ENCODE peak calls at places on chromosomes 6 and 20, in eight cellular contexts. Q is CD8-positive, alpha-beta memory T cell; F is mucosa of descending colon; S is effector memory CD4-positive, alpha-beta T cell; L is CD8-positive, alpha-beta T cell; C is fibroblast of lung; Z is psoas muscle; M is breast epithelium. W is an unnamed sample. For H3K36me3, the result is how much of the 10 kb centered on the place peaks cover.

GRCh38 chr6:155093430-155093829 is 98.3 kb downstream of the TIAM2 start:
- DNase-seq in Q (peak), F (peak), S (no peak), L (no peak), C (no peak), Z (no peak), M (no peak), W (no peak)

GRCh38 chr6:157653521-157653920 is 169.5 kb upstream of the SNX9 start:
- DNase-seq in Q (no peak), F (no peak), S (no peak), L (no peak), C (no peak), Z (no peak), M (peak), W (no peak)

GRCh38 chr6:26251354-26252081 is 113.5 kb upstream of the BTN3A2 start:
- DNase-seq in Q (peak), F (peak), S (no peak), L (peak), C (peak), Z (peak), M (no peak), W (peak)

GRCh38 chr20:49768204-49769124 is 44.2 kb upstream of the SLC9A8 start:
- DNase-seq in Q (no peak), F (no peak), S (no peak), L (no peak), C (peak), Z (peak), M (peak), W (peak)

GRCh38 chr20:34956751-34957472 is 1.2 kb downstream of the MYH7B start:
- DNase-seq in Q (no peak), F (no peak), S (no peak), L (no peak), C (no peak), Z (no peak), M (no peak), W (peak)

GRCh38 chr20:58382096-58382495 is 6.9 kb upstream of the VAPB start:
- DNase-seq in Q (no peak), F (no peak), S (no peak), L (no peak), C (no peak), Z (no peak), M (no peak), W (no peak)

GRCh38 chr6:16413399-16413798 is 175.0 kb downstream of the GMPR start:
- DNase-seq in Q (no peak), F (no peak), S (peak), L (no peak), C (no peak), Z (no peak), M (no peak), W (no peak)

GRCh38 chr20:41245086-41245707 is 72.3 kb downstream of the ZHX3 start:
- DNase-seq in Q (no peak), F (no peak), S (no peak), L (no peak), C (peak), Z (no peak), M (no peak), W (no peak)

GRCh38 chr20:57897891-57898290 is 188.1 kb upstream of the PMEPA1 start:
- DNase-seq in Q (no peak), F (no peak), S (no peak), L (no peak), C (no peak), Z (no peak), M (peak), W (peak)

GRCh38 chr6:168091381-168092264 is 12.6 kb upstream of the FRMD1 start:
- DNase-seq in Q (no peak), F (no peak), S (no peak), L (no peak), C (no peak), Z (no peak), M (no peak), W (no peak)

GRCh38 chr6:118505656-118506055 is 42.4 kb upstream of the PLN start:
- DNase-seq in Q (no peak), F (no peak), S (no peak), L (no peak), C (no peak), Z (no peak), M (no peak), W (no peak)

GRCh38 chr6:26351544-26351953 is 13.4 kb upstream of the BTN3A2 start:
- DNase-seq in Q (no peak), F (no peak), S (no peak), L (no peak), C (peak), Z (no peak), M (no peak), W (peak)

GRCh38 chr6:23633986-23634385 is 492.0 kb upstream of the NRSN1 start:
- DNase-seq in Q (no peak), F (no peak), S (no peak), L (no peak), C (no peak), Z (no peak), M (no peak), W (no peak)

GRCh38 chr6:14118444-14118843 is 872 bp downstream of the CD83 start:
- DNase-seq in Q (no peak), F (no peak), S (no peak), L (no peak), C (no peak), Z (no peak), M (no peak), W (no peak)

GRCh38 chr6:89311853-89312531 is 3.1 kb downstream of the GABRR2 start:
- DNase-seq in Q (no peak), F (peak), S (no peak), L (no peak), C (peak), Z (peak), M (no peak), W (no peak)

GRCh38 chr6:138545621-138545980 is 46.3 kb upstream of the NHSL1 start:
- DNase-seq in Q (no peak), F (no peak), S (no peak), L (no peak), C (peak), Z (peak), M (no peak), W (no peak)

GRCh38 chr6:47934023-47934422 is 152.2 kb downstream of the OPN5 start:
- DNase-seq in Q (no peak), F (no peak), S (no peak), L (no peak), C (no peak), Z (no peak), M (no peak), W (no peak)

GRCh38 chr6:54441020-54441419 is 132.8 kb downstream of the TINAG start:
- DNase-seq in Q (no peak), F (no peak), S (no peak), L (no peak), C (no peak), Z (peak), M (no peak), W (no peak)

GRCh38 chr6:144252289-144252688 is 32.8 kb upstream of the UTRN start:
- DNase-seq in Q (no peak), F (no peak), S (no peak), L (no peak), C (peak), Z (no peak), M (no peak), W (no peak)

GRCh38 chr6:158649289-158650143 is at the start of gene SYTL3:
- DNase-seq in Q (peak), F (peak), S (peak), L (peak), C (peak), Z (peak), M (no peak), W (no peak)

GRCh38 chr6:156618600-156619205 is 158.5 kb upstream of the ARID1B start:
- DNase-seq in Q (no peak), F (no peak), S (no peak), L (no peak), C (peak), Z (no peak), M (no peak), W (no peak)

GRCh38 chr20:32018269-32019155 is 8.3 kb downstream of the CCM2L start:
- DNase-seq in Q (peak), F (peak), S (peak), L (peak), C (no peak), Z (no peak), M (peak), W (peak)

GRCh38 chr20:49268600-49269365 is 9.1 kb downstream of the ZNFX1 start:
- DNase-seq in Q (no peak), F (no peak), S (no peak), L (no peak), C (peak), Z (no peak), M (no peak), W (no peak)

GRCh38 chr6:128249429-128249828 is 271.0 kb downstream of the PTPRK start:
- DNase-seq in Q (no peak), F (no peak), S (no peak), L (no peak), C (no peak), Z (no peak), M (no peak), W (no peak)

GRCh38 chr6:42819803-42820508 is 38.1 kb downstream of the BICRAL start:
- DNase-seq in Q (no peak), F (no peak), S (no peak), L (no peak), C (peak), Z (no peak), M (no peak), W (no peak)

GRCh38 chr6:166484863-166485262 is 101.6 kb downstream of the RAMACL start:
- DNase-seq in Q (no peak), F (no peak), S (no peak), L (no peak), C (no peak), Z (peak), M (no peak), W (no peak)

GRCh38 chr6:33700391-33701050 is 11.0 kb downstream of the UQCC2 start:
- DNase-seq in Q (peak), F (peak), S (peak), L (peak), C (peak), Z (peak), M (no peak), W (no peak)

GRCh38 chr6:10269814-10270472 is 144.9 kb downstream of the TFAP2A start:
- DNase-seq in Q (no peak), F (no peak), S (no peak), L (no peak), C (no peak), Z (no peak), M (no peak), W (no peak)

DNA sequence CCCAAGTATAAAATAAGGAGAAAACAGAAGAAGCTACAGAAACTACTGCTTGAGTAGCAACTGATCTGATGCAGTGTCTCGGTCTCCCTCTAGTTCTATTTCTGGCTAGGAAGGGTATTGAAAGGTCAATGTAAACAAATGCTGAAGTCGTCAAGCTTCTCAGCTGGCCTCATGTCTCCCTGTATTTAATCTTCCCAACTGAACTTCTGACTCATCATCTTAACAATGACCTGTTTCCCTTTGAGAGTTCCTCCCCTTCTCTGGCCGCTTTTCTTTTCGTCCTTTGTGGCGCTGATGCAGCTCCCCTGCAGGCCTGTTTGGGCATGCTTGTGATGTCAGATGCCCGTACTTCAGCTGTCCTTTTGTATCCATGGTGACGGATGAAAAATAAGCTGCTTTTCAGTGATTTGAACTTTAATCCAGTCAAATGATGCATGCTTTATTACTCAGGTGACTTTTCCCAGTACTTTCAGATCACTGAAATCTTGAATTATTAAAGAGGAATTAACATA is 7.8 kb upstream of the LCA5 start:
- DNase-seq in Q (no peak), F (peak), S (no peak), L (no peak), C (peak), Z (peak), M (peak), W (peak)
- H3K36me3 ChIP-seq in Q (under half), F (under half), S (under half), L (under half), C (under half), Z (under half), M (under half), W (under half)

DNA sequence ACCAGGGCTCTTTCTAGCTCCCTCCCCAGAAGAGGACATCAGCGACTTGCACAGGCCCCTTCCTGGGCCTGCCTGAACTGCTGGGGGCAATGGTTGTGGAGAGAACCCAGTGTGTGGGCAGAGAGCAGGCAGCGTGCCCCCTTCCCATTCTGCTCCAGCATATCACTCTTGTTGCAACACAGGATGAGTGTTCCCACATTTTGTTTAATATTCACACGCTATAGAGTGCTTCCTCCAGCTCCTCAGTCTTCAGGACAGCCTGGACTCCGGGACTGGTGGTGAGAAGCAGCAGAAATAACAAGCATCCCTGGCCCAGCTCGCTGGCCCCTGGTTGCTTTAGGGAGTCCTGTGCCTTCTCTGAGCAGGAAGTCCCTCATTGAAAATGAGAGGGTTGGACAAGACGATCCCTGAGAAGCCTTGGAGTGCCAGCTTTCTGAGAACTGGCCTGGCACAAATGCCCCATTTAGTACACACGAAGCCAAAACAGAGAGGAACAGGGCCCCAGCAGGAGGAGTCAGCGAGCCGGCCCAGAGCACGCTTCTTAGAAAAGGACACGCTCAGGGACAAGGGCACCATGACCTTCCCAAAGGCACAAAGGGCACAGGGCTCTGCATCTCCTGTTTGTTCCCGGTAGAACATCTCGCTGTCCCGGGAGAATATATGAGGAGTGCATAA is 84.2 kb upstream of the FOXC1 start:
- DNase-seq in Q (no peak), F (no peak), S (no peak), L (no peak), C (no peak), Z (no peak), M (no peak), W (no peak)
- H3K36me3 ChIP-seq in Q (under half), F (under half), S (under half), L (under half), C (under half), Z (under half), M (under half), W (under half)

GRCh38 chr6:137208279-137208678 is 10.9 kb downstream of the IFNGR1 start:
- DNase-seq in Q (no peak), F (no peak), S (no peak), L (no peak), C (no peak), Z (no peak), M (no peak), W (no peak)

GRCh38 chr6:137200288-137200687 is 18.9 kb downstream of the IFNGR1 start:
- DNase-seq in Q (no peak), F (no peak), S (no peak), L (no peak), C (no peak), Z (no peak), M (no peak), W (no peak)

GRCh38 chr6:137202078-137202477 is 17.1 kb downstream of the IFNGR1 start:
- DNase-seq in Q (no peak), F (no peak), S (no peak), L (no peak), C (no peak), Z (no peak), M (no peak), W (no peak)

GRCh38 chr6:137206562-137206961 is 12.6 kb downstream of the IFNGR1 start:
- DNase-seq in Q (no peak), F (no peak), S (no peak), L (no peak), C (no peak), Z (no peak), M (no peak), W (no peak)

GRCh38 chr6:137203256-137203655 is 15.9 kb downstream of the IFNGR1 start:
- DNase-seq in Q (no peak), F (no peak), S (no peak), L (no peak), C (no peak), Z (no peak), M (no peak), W (no peak)
- H3K36me3 ChIP-seq in Q (under half), F (under half), S (half or more), L (under half), C (under half), Z (under half), M (under half), W (half or more)

GRCh38 chr20:63202021-63202420 is 13.9 kb downstream of the YTHDF1 start:
- DNase-seq in Q (no peak), F (no peak), S (no peak), L (no peak), C (no peak), Z (no peak), M (no peak), W (peak)
- H3K36me3 ChIP-seq in Q (under half), F (under half), S (half or more), L (under half), C (under half), Z (under half), M (under half), W (half or more)

GRCh38 chr20:12058201-12058600 is 140.5 kb downstream of the BTBD3 start:
- DNase-seq in Q (no peak), F (no peak), S (no peak), L (no peak), C (no peak), Z (no peak), M (no peak), W (no peak)

GRCh38 chr20:12061471-12061870 is 143.8 kb downstream of the BTBD3 start:
- DNase-seq in Q (no peak), F (no peak), S (no peak), L (no peak), C (peak), Z (no peak), M (no peak), W (no peak)

GRCh38 chr20:12064540-12064939 is 146.8 kb downstream of the BTBD3 start:
- DNase-seq in Q (no peak), F (no peak), S (no peak), L (no peak), C (no peak), Z (no peak), M (no peak), W (no peak)

GRCh38 chr20:12067686-12068085 is 150.0 kb downstream of the BTBD3 start:
- DNase-seq in Q (no peak), F (no peak), S (no peak), L (no peak), C (no peak), Z (no peak), M (no peak), W (no peak)

DNA sequence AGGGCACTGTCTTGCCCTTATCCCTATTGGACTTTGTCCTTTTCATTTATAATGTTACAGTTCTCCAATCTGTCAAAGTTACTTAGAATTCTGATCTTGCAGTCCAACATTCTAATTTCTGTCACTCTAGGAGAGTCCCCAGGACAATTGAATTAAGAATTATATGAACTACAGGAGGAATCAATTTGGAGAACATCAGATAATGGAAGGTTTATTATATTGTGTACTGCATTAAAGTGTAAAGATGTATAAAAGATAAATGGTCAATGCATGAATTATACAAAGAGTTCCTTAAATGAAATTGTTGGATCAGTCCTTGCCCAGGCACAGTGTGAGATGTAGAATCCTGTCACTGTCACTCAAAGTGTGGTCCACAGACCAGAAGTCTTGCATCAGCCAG is 145.4 kb downstream of the BTBD3 start:
- DNase-seq in Q (no peak), F (no peak), S (no peak), L (no peak), C (no peak), Z (no peak), M (no peak), W (no peak)
- H3K36me3 ChIP-seq in Q (under half), F (under half), S (under half), L (under half), C (under half), Z (under half), M (under half), W (under half)

GRCh38 chr20:62314711-62315302 is 12.0 kb downstream of the ADRM1 start:
- DNase-seq in Q (no peak), F (no peak), S (no peak), L (no peak), C (no peak), Z (no peak), M (no peak), W (no peak)
- H3K36me3 ChIP-seq in Q (under half), F (under half), S (under half), L (under half), C (half or more), Z (under half), M (under half), W (half or more)

GRCh38 chr6:31887608-31888007 is 8.8 kb upstream of the SLC44A4 start:
- DNase-seq in Q (no peak), F (no peak), S (no peak), L (no peak), C (no peak), Z (no peak), M (no peak), W (no peak)
- H3K36me3 ChIP-seq in Q (under half), F (under half), S (half or more), L (half or more), C (under half), Z (under half), M (under half), W (half or more)

W was measured in RWPE2.